ENCODE peak calls at places on chromosomes 2 and 18, in seven cellular contexts. One of them, this sample, is unnamed.

GRCh38 chr18:36889316-36889715 is 60.4 kb downstream of the KIAA1328 start:
- DNase-seq in activated CD4-positive, alpha-beta T cell treated with anti-CD3 and anti-CD28 coated beads, Interleukin-2, amount 50 U/mL, for 24 hours: no peak
- DNase-seq in hippocampal formation: no peak
- DNase-seq in MV-4-11: no peak
- DNase-seq in globus pallidus: no peak
- DNase-seq in kidney: no peak
- DNase-seq in EL: no peak
- DNase-seq in this sample: no peak

GRCh38 chr2:174332607-174333001 is 2.1 kb upstream of the SP9 start:
- DNase-seq in activated CD4-positive, alpha-beta T cell treated with anti-CD3 and anti-CD28 coated beads, Interleukin-2, amount 50 U/mL, for 24 hours: no peak
- DNase-seq in hippocampal formation: no peak
- DNase-seq in MV-4-11: no peak
- DNase-seq in globus pallidus: no peak
- DNase-seq in kidney: no peak
- DNase-seq in EL: no peak
- DNase-seq in this sample: no peak

GRCh38 chr2:235106874-235107639 is 155.2 kb downstream of the SH3BP4 start:
- DNase-seq in activated CD4-positive, alpha-beta T cell treated with anti-CD3 and anti-CD28 coated beads, Interleukin-2, amount 50 U/mL, for 24 hours: no peak
- DNase-seq in hippocampal formation: peak; percentile 72
- DNase-seq in MV-4-11: no peak
- DNase-seq in globus pallidus: peak; percentile 81
- DNase-seq in kidney: no peak
- DNase-seq in EL: peak; percentile 80
- DNase-seq in this sample: no peak

GRCh38 chr2:113219889-113220641 is 46.3 kb downstream of the PSD4 start:
- DNase-seq in activated CD4-positive, alpha-beta T cell treated with anti-CD3 and anti-CD28 coated beads, Interleukin-2, amount 50 U/mL, for 24 hours: no peak
- DNase-seq in hippocampal formation: no peak
- DNase-seq in MV-4-11: peak; percentile 68
- DNase-seq in globus pallidus: no peak
- DNase-seq in kidney: peak; percentile 90
- DNase-seq in EL: peak; percentile 62
- DNase-seq in this sample: peak; percentile 47

GRCh38 chr2:240585681-240586197 is 795 bp upstream of the CAPN10 start:
- DNase-seq in activated CD4-positive, alpha-beta T cell treated with anti-CD3 and anti-CD28 coated beads, Interleukin-2, amount 50 U/mL, for 24 hours: no peak
- DNase-seq in hippocampal formation: no peak
- DNase-seq in MV-4-11: no peak
- DNase-seq in globus pallidus: no peak
- DNase-seq in kidney: peak; percentile 74
- DNase-seq in EL: no peak
- DNase-seq in this sample: no peak

GRCh38 chr18:75582406-75582821 is 154.9 kb upstream of the SMIM21 start:
- DNase-seq in activated CD4-positive, alpha-beta T cell treated with anti-CD3 and anti-CD28 coated beads, Interleukin-2, amount 50 U/mL, for 24 hours: no peak
- DNase-seq in hippocampal formation: no peak
- DNase-seq in MV-4-11: no peak
- DNase-seq in globus pallidus: no peak
- DNase-seq in kidney: no peak
- DNase-seq in EL: peak; percentile 1
- DNase-seq in this sample: no peak

GRCh38 chr2:171798156-171798815 is 95.8 kb downstream of the SLC25A12 start:
- DNase-seq in activated CD4-positive, alpha-beta T cell treated with anti-CD3 and anti-CD28 coated beads, Interleukin-2, amount 50 U/mL, for 24 hours: no peak
- DNase-seq in hippocampal formation: no peak
- DNase-seq in MV-4-11: peak; percentile 86
- DNase-seq in globus pallidus: no peak
- DNase-seq in kidney: no peak
- DNase-seq in EL: peak; percentile 53
- DNase-seq in this sample: no peak

GRCh38 chr2:73933194-73933593 is 6.5 kb downstream of the DGUOK start:
- DNase-seq in activated CD4-positive, alpha-beta T cell treated with anti-CD3 and anti-CD28 coated beads, Interleukin-2, amount 50 U/mL, for 24 hours: no peak
- DNase-seq in hippocampal formation: no peak
- DNase-seq in MV-4-11: no peak
- DNase-seq in globus pallidus: no peak
- DNase-seq in kidney: no peak
- DNase-seq in EL: no peak
- DNase-seq in this sample: no peak

GRCh38 chr18:9575558-9575957 is 38.8 kb downstream of the PPP4R1 start:
- DNase-seq in activated CD4-positive, alpha-beta T cell treated with anti-CD3 and anti-CD28 coated beads, Interleukin-2, amount 50 U/mL, for 24 hours: no peak
- DNase-seq in hippocampal formation: peak; percentile 82
- DNase-seq in MV-4-11: peak; percentile 88
- DNase-seq in globus pallidus: peak; percentile 88
- DNase-seq in kidney: no peak
- DNase-seq in EL: peak; percentile 80
- DNase-seq in this sample: peak; percentile 73

GRCh38 chr2:160666019-160666676 is 172.5 kb upstream of the RBMS1 start:
- DNase-seq in activated CD4-positive, alpha-beta T cell treated with anti-CD3 and anti-CD28 coated beads, Interleukin-2, amount 50 U/mL, for 24 hours: no peak
- DNase-seq in hippocampal formation: no peak
- DNase-seq in MV-4-11: peak; percentile 96
- DNase-seq in globus pallidus: peak; percentile 8
- DNase-seq in kidney: no peak
- DNase-seq in EL: peak; percentile 95
- DNase-seq in this sample: no peak

GRCh38 chr2:19367346-19367745 is 8.9 kb upstream of the OSR1 start:
- DNase-seq in activated CD4-positive, alpha-beta T cell treated with anti-CD3 and anti-CD28 coated beads, Interleukin-2, amount 50 U/mL, for 24 hours: no peak
- DNase-seq in hippocampal formation: no peak
- DNase-seq in MV-4-11: peak; percentile 72
- DNase-seq in globus pallidus: no peak
- DNase-seq in kidney: no peak
- DNase-seq in EL: no peak
- DNase-seq in this sample: no peak

GRCh38 chr2:46690825-46691224 is 211.5 kb downstream of the TMEM247 start:
- DNase-seq in activated CD4-positive, alpha-beta T cell treated with anti-CD3 and anti-CD28 coated beads, Interleukin-2, amount 50 U/mL, for 24 hours: no peak
- DNase-seq in hippocampal formation: no peak
- DNase-seq in MV-4-11: no peak
- DNase-seq in globus pallidus: no peak
- DNase-seq in kidney: no peak
- DNase-seq in EL: peak; percentile 94
- DNase-seq in this sample: no peak

GRCh38 chr2:72980535-72981217 is 63.4 kb downstream of the EMX1 start:
- DNase-seq in activated CD4-positive, alpha-beta T cell treated with anti-CD3 and anti-CD28 coated beads, Interleukin-2, amount 50 U/mL, for 24 hours: no peak
- DNase-seq in hippocampal formation: no peak
- DNase-seq in MV-4-11: no peak
- DNase-seq in globus pallidus: no peak
- DNase-seq in kidney: peak; percentile 17
- DNase-seq in EL: peak; percentile 54
- DNase-seq in this sample: no peak

GRCh38 chr2:64615206-64615763 is 38.4 kb downstream of the SERTAD2 start:
- DNase-seq in activated CD4-positive, alpha-beta T cell treated with anti-CD3 and anti-CD28 coated beads, Interleukin-2, amount 50 U/mL, for 24 hours: no peak
- DNase-seq in hippocampal formation: no peak
- DNase-seq in MV-4-11: no peak
- DNase-seq in globus pallidus: no peak
- DNase-seq in kidney: no peak
- DNase-seq in EL: no peak
- DNase-seq in this sample: no peak

GRCh38 chr2:147630585-147630984 is 214.2 kb upstream of the ACVR2A start:
- DNase-seq in activated CD4-positive, alpha-beta T cell treated with anti-CD3 and anti-CD28 coated beads, Interleukin-2, amount 50 U/mL, for 24 hours: no peak
- DNase-seq in hippocampal formation: no peak
- DNase-seq in MV-4-11: peak; percentile 30
- DNase-seq in globus pallidus: no peak
- DNase-seq in kidney: no peak
- DNase-seq in EL: no peak
- DNase-seq in this sample: no peak

GRCh38 chr2:196441527-196441926 is 198.0 kb upstream of the CCDC150 start:
- DNase-seq in activated CD4-positive, alpha-beta T cell treated with anti-CD3 and anti-CD28 coated beads, Interleukin-2, amount 50 U/mL, for 24 hours: no peak
- DNase-seq in hippocampal formation: no peak
- DNase-seq in MV-4-11: no peak
- DNase-seq in globus pallidus: no peak
- DNase-seq in kidney: no peak
- DNase-seq in EL: no peak
- DNase-seq in this sample: no peak

This sample was measured in gastrocnemius medialis.